ENCODE peak calls at places on chromosomes 2 and 18, in nine cellular contexts. One of them, this sample, is unnamed.

GRCh38 chr2:100182494-100183355 is 40.3 kb upstream of the AFF3 start:
- DNase-seq in RWPE1: no peak
- DNase-seq in tibial nerve: no peak
- DNase-seq in PC-3: no peak
- DNase-seq in lower lobe of right lung: no peak
- DNase-seq in dorsolateral prefrontal cortex: no peak
- DNase-seq in CD8-positive, alpha-beta T cell: no peak
- DNase-seq in heart right ventricle: peak; percentile 47
- DNase-seq in upper lobe of right lung: peak; percentile 21
- DNase-seq in this sample: no peak

GRCh38 chr18:78602430-78602829 is 377.2 kb upstream of the SALL3 start:
- DNase-seq in RWPE1: no peak
- DNase-seq in tibial nerve: no peak
- DNase-seq in PC-3: no peak
- DNase-seq in lower lobe of right lung: no peak
- DNase-seq in dorsolateral prefrontal cortex: no peak
- DNase-seq in CD8-positive, alpha-beta T cell: no peak
- DNase-seq in heart right ventricle: no peak
- DNase-seq in upper lobe of right lung: no peak
- DNase-seq in this sample: no peak

GRCh38 chr2:127935337-127935736 is 49.6 kb upstream of the AMMECR1L start:
- DNase-seq in RWPE1: no peak
- DNase-seq in tibial nerve: no peak
- DNase-seq in PC-3: no peak
- DNase-seq in lower lobe of right lung: no peak
- DNase-seq in dorsolateral prefrontal cortex: no peak
- DNase-seq in CD8-positive, alpha-beta T cell: no peak
- DNase-seq in heart right ventricle: no peak
- DNase-seq in upper lobe of right lung: no peak
- DNase-seq in this sample: no peak

GRCh38 chr18:13386891-13387801 is 168.6 kb downstream of the LDLRAD4 start:
- DNase-seq in RWPE1: no peak
- DNase-seq in tibial nerve: no peak
- DNase-seq in PC-3: no peak
- DNase-seq in lower lobe of right lung: no peak
- DNase-seq in dorsolateral prefrontal cortex: no peak
- DNase-seq in CD8-positive, alpha-beta T cell: no peak
- DNase-seq in heart right ventricle: no peak
- DNase-seq in upper lobe of right lung: no peak
- DNase-seq in this sample: no peak

GRCh38 chr2:144950874-144951560 is 431.1 kb upstream of the ZEB2 start:
- DNase-seq in RWPE1: peak; percentile 83
- DNase-seq in tibial nerve: peak; percentile 29
- DNase-seq in PC-3: peak; percentile 90
- DNase-seq in lower lobe of right lung: no peak
- DNase-seq in dorsolateral prefrontal cortex: no peak
- DNase-seq in CD8-positive, alpha-beta T cell: no peak
- DNase-seq in heart right ventricle: no peak
- DNase-seq in upper lobe of right lung: no peak
- DNase-seq in this sample: peak; percentile 94

GRCh38 chr2:109382946-109383345 is 230.8 kb downstream of the SEPTIN10 start:
- DNase-seq in RWPE1: peak; percentile 20
- DNase-seq in tibial nerve: peak; percentile 53
- DNase-seq in PC-3: peak; percentile 48
- DNase-seq in lower lobe of right lung: peak; percentile 73
- DNase-seq in dorsolateral prefrontal cortex: peak; percentile 30
- DNase-seq in CD8-positive, alpha-beta T cell: no peak
- DNase-seq in heart right ventricle: peak; percentile 87
- DNase-seq in upper lobe of right lung: peak; percentile 78
- DNase-seq in this sample: peak; percentile 15

GRCh38 chr18:38415811-38416210 is 850.2 kb upstream of the CELF4 start:
- DNase-seq in RWPE1: no peak
- DNase-seq in tibial nerve: no peak
- DNase-seq in PC-3: no peak
- DNase-seq in lower lobe of right lung: no peak
- DNase-seq in dorsolateral prefrontal cortex: no peak
- DNase-seq in CD8-positive, alpha-beta T cell: no peak
- DNase-seq in heart right ventricle: no peak
- DNase-seq in upper lobe of right lung: no peak
- DNase-seq in this sample: no peak

GRCh38 chr18:57748770-57749603 is 54.1 kb downstream of the ATP8B1 start:
- DNase-seq in RWPE1: peak; percentile 42
- DNase-seq in tibial nerve: no peak
- DNase-seq in PC-3: peak; percentile 76
- DNase-seq in lower lobe of right lung: no peak
- DNase-seq in dorsolateral prefrontal cortex: no peak
- DNase-seq in CD8-positive, alpha-beta T cell: no peak
- DNase-seq in heart right ventricle: no peak
- DNase-seq in upper lobe of right lung: no peak
- DNase-seq in this sample: no peak

GRCh38 chr2:211869134-211869533 is 669.5 kb downstream of the ERBB4 start:
- DNase-seq in RWPE1: no peak
- DNase-seq in tibial nerve: no peak
- DNase-seq in PC-3: no peak
- DNase-seq in lower lobe of right lung: no peak
- DNase-seq in dorsolateral prefrontal cortex: no peak
- DNase-seq in CD8-positive, alpha-beta T cell: no peak
- DNase-seq in heart right ventricle: no peak
- DNase-seq in upper lobe of right lung: no peak
- DNase-seq in this sample: no peak

GRCh38 chr18:8708670-8709069 is 3.3 kb downstream of the MTCL1 start:
- DNase-seq in RWPE1: no peak
- DNase-seq in tibial nerve: no peak
- DNase-seq in PC-3: no peak
- DNase-seq in lower lobe of right lung: no peak
- DNase-seq in dorsolateral prefrontal cortex: no peak
- DNase-seq in CD8-positive, alpha-beta T cell: no peak
- DNase-seq in heart right ventricle: no peak
- DNase-seq in upper lobe of right lung: no peak
- DNase-seq in this sample: no peak

GRCh38 chr2:6143812-6144211 is 451.6 kb downstream of the SOX11 start:
- DNase-seq in RWPE1: no peak
- DNase-seq in tibial nerve: no peak
- DNase-seq in PC-3: no peak
- DNase-seq in lower lobe of right lung: no peak
- DNase-seq in dorsolateral prefrontal cortex: no peak
- DNase-seq in CD8-positive, alpha-beta T cell: no peak
- DNase-seq in heart right ventricle: no peak
- DNase-seq in upper lobe of right lung: no peak
- DNase-seq in this sample: no peak
- TF ChIP-seq CTCF in RWPE1: no peak
- TF ChIP-seq CTCF in tibial nerve: no peak
- TF ChIP-seq CTCF in PC-3: no peak
- TF ChIP-seq CTCF in lower lobe of right lung: no peak
- TF ChIP-seq CTCF in dorsolateral prefrontal cortex: no peak
- TF ChIP-seq CTCF in CD8-positive, alpha-beta T cell: no peak
- TF ChIP-seq CTCF in heart right ventricle: no peak
- TF ChIP-seq CTCF in upper lobe of right lung: no peak
- TF ChIP-seq CTCF in this sample: no peak

DNA sequence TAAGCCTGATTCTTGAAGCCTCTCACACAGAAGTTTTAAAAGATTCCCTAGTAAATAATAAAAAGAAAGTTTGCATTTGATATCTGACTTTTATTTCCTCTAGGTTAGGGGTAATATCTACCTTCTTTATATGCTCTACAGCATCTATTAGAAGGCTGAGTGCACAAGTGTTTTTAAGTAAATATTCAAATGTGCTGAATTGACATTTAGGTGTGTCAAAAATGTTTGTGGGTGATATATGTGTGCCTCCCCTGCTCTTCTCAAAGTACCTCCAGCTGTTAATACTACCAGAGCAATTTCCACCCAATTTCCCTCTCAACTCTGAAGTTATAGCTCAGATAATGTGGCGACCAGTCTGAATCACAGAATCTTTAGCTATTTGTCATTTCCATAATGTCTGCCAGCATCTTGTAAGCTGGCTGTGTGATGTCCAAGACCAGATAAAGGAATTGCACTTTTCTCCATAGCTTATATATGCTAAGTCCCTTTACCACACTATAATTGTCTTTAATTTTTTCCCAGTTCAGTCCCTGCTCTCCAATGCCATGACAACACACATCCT is 24.4 kb upstream of the ERMN start:
- DNase-seq in RWPE1: no peak
- DNase-seq in tibial nerve: no peak
- DNase-seq in PC-3: peak; percentile 25
- DNase-seq in lower lobe of right lung: no peak
- DNase-seq in dorsolateral prefrontal cortex: no peak
- DNase-seq in CD8-positive, alpha-beta T cell: no peak
- DNase-seq in heart right ventricle: no peak
- DNase-seq in upper lobe of right lung: no peak
- DNase-seq in this sample: no peak
- H3K27ac ChIP-seq in RWPE1: no peak overlapping the region
- H3K27ac ChIP-seq in tibial nerve: no peak overlapping the region
- H3K27ac ChIP-seq in PC-3: no peak overlapping the region
- H3K27ac ChIP-seq in lower lobe of right lung: no peak overlapping the region
- H3K27ac ChIP-seq in dorsolateral prefrontal cortex: no peak overlapping the region
- H3K27ac ChIP-seq in CD8-positive, alpha-beta T cell: no peak overlapping the region
- H3K27ac ChIP-seq in heart right ventricle: no peak overlapping the region
- H3K27ac ChIP-seq in upper lobe of right lung: no peak overlapping the region
- H3K27ac ChIP-seq in this sample: no peak overlapping the region

GRCh38 chr18:37289423-37289822 is 276.2 kb downstream of the CELF4 start:
- DNase-seq in RWPE1: no peak
- DNase-seq in tibial nerve: no peak
- DNase-seq in PC-3: no peak
- DNase-seq in lower lobe of right lung: no peak
- DNase-seq in dorsolateral prefrontal cortex: no peak
- DNase-seq in CD8-positive, alpha-beta T cell: no peak
- DNase-seq in heart right ventricle: no peak
- DNase-seq in upper lobe of right lung: no peak
- DNase-seq in this sample: no peak

GRCh38 chr18:37297106-37297505 is 268.5 kb downstream of the CELF4 start:
- DNase-seq in RWPE1: no peak
- DNase-seq in tibial nerve: no peak
- DNase-seq in PC-3: no peak
- DNase-seq in lower lobe of right lung: no peak
- DNase-seq in dorsolateral prefrontal cortex: no peak
- DNase-seq in CD8-positive, alpha-beta T cell: no peak
- DNase-seq in heart right ventricle: no peak
- DNase-seq in upper lobe of right lung: no peak
- DNase-seq in this sample: no peak

GRCh38 chr18:37299471-37300304 is 265.9 kb downstream of the CELF4 start:
- DNase-seq in RWPE1: peak; percentile 77
- DNase-seq in tibial nerve: peak; percentile 86
- DNase-seq in PC-3: peak; percentile 80
- DNase-seq in lower lobe of right lung: peak; percentile 81
- DNase-seq in dorsolateral prefrontal cortex: peak; percentile 61
- DNase-seq in CD8-positive, alpha-beta T cell: no peak
- DNase-seq in heart right ventricle: peak; percentile 85
- DNase-seq in upper lobe of right lung: peak; percentile 82
- DNase-seq in this sample: peak; percentile 91

GRCh38 chr18:37298816-37299215 is 266.8 kb downstream of the CELF4 start:
- DNase-seq in RWPE1: no peak
- DNase-seq in tibial nerve: no peak
- DNase-seq in PC-3: no peak
- DNase-seq in lower lobe of right lung: no peak
- DNase-seq in dorsolateral prefrontal cortex: no peak
- DNase-seq in CD8-positive, alpha-beta T cell: no peak
- DNase-seq in heart right ventricle: no peak
- DNase-seq in upper lobe of right lung: no peak
- DNase-seq in this sample: no peak

DNA sequence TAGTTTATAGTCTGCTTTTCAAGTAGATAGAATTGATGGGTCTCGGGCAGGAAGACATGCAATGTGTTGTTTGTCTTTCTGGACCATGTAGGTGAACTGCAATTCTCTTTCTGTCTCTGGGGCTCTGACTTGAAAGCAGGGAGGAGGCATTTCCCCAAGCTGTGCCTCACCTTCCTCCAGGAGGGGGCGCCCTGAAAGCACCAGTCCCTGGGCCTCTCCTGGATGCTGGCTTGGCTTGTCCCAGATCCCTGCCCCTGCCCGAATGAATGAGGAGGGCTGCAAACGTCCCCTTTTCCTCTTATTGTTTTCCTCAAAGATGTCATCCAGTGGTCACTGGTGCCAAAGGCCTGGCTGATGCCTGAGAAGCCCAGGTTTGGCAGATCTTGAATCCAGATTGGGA is 270.6 kb downstream of the CELF4 start:
- DNase-seq in RWPE1: no peak
- DNase-seq in tibial nerve: no peak
- DNase-seq in PC-3: peak; percentile 2
- DNase-seq in lower lobe of right lung: no peak
- DNase-seq in dorsolateral prefrontal cortex: no peak
- DNase-seq in CD8-positive, alpha-beta T cell: no peak
- DNase-seq in heart right ventricle: no peak
- DNase-seq in upper lobe of right lung: no peak
- DNase-seq in this sample: no peak
- TF ChIP-seq CTCF in RWPE1: no peak
- TF ChIP-seq CTCF in tibial nerve: no peak
- TF ChIP-seq CTCF in PC-3: peak; percentile 43
- TF ChIP-seq CTCF in lower lobe of right lung: peak; percentile 10
- TF ChIP-seq CTCF in dorsolateral prefrontal cortex: no peak
- TF ChIP-seq CTCF in CD8-positive, alpha-beta T cell: no peak
- TF ChIP-seq CTCF in heart right ventricle: no peak
- TF ChIP-seq CTCF in upper lobe of right lung: no peak
- TF ChIP-seq CTCF in this sample: peak; percentile 58

GRCh38 chr18:23238651-23239349 is 103.5 kb downstream of the CABLES1 start:
- DNase-seq in RWPE1: no peak
- DNase-seq in tibial nerve: no peak
- DNase-seq in PC-3: no peak
- DNase-seq in lower lobe of right lung: no peak
- DNase-seq in dorsolateral prefrontal cortex: no peak
- DNase-seq in CD8-positive, alpha-beta T cell: no peak
- DNase-seq in heart right ventricle: no peak
- DNase-seq in upper lobe of right lung: no peak
- DNase-seq in this sample: no peak

GRCh38 chr18:23237524-23238151 is 102.4 kb downstream of the CABLES1 start:
- DNase-seq in RWPE1: peak; percentile 27
- DNase-seq in tibial nerve: no peak
- DNase-seq in PC-3: no peak
- DNase-seq in lower lobe of right lung: peak; percentile 73
- DNase-seq in dorsolateral prefrontal cortex: no peak
- DNase-seq in CD8-positive, alpha-beta T cell: peak; percentile 38
- DNase-seq in heart right ventricle: peak; percentile 53
- DNase-seq in upper lobe of right lung: peak; percentile 81
- DNase-seq in this sample: no peak

GRCh38 chr18:23239350-23239692 is 104.0 kb downstream of the CABLES1 start:
- DNase-seq in RWPE1: no peak
- DNase-seq in tibial nerve: no peak
- DNase-seq in PC-3: no peak
- DNase-seq in lower lobe of right lung: no peak
- DNase-seq in dorsolateral prefrontal cortex: no peak
- DNase-seq in CD8-positive, alpha-beta T cell: no peak
- DNase-seq in heart right ventricle: no peak
- DNase-seq in upper lobe of right lung: no peak
- DNase-seq in this sample: no peak

GRCh38 chr18:23236876-23237468 is 101.7 kb downstream of the CABLES1 start:
- DNase-seq in RWPE1: no peak
- DNase-seq in tibial nerve: no peak
- DNase-seq in PC-3: no peak
- DNase-seq in lower lobe of right lung: no peak
- DNase-seq in dorsolateral prefrontal cortex: no peak
- DNase-seq in CD8-positive, alpha-beta T cell: no peak
- DNase-seq in heart right ventricle: no peak
- DNase-seq in upper lobe of right lung: no peak
- DNase-seq in this sample: no peak

DNA sequence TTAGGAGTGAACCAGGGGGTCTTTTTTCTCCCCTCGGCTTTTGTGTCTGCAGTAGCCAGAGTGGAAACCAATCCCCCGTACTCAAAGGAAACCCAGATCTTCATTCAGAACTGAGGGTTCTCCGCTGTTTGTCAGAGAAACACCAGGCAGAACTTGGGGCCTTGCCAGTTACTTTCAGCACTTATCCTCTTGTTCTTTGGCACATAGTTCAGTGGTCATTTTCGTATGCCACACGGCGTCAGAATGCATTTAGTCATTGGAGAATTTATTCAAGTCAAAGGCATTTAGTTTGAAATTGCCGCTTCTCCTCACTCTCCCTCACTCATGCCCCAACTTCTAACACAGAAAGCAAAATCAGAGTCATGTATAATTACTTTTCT is 102.9 kb downstream of the CABLES1 start:
- DNase-seq in RWPE1: peak; percentile 20
- DNase-seq in tibial nerve: peak; percentile 57
- DNase-seq in PC-3: no peak
- DNase-seq in lower lobe of right lung: no peak
- DNase-seq in dorsolateral prefrontal cortex: no peak
- DNase-seq in CD8-positive, alpha-beta T cell: no peak
- DNase-seq in heart right ventricle: peak; percentile 51
- DNase-seq in upper lobe of right lung: no peak
- DNase-seq in this sample: no peak
- H3K27ac ChIP-seq in RWPE1: peak overlapping the region; percentile 86
- H3K27ac ChIP-seq in tibial nerve: peak overlapping the region; percentile 81
- H3K27ac ChIP-seq in PC-3: no peak overlapping the region
- H3K27ac ChIP-seq in lower lobe of right lung: peak overlapping the region; percentile 87
- H3K27ac ChIP-seq in dorsolateral prefrontal cortex: peak overlapping the region; percentile 71
- H3K27ac ChIP-seq in CD8-positive, alpha-beta T cell: no peak overlapping the region
- H3K27ac ChIP-seq in heart right ventricle: peak overlapping the region; percentile 60
- H3K27ac ChIP-seq in upper lobe of right lung: peak overlapping the region; percentile 76
- H3K27ac ChIP-seq in this sample: no peak overlapping the region